ENCODE peak calls at places on chromosomes 2 and 18, in four cellular contexts. M is DMS79, I is fibroblast of the conjunctiva, T is lower lobe of right lung. H is an unnamed sample.

GRCh38 chr18:70468861-70469570 is 180.2 kb downstream of the SOCS6 start:
- DNase-seq in M (no peak), I (no peak), T (no peak), H (no peak)

GRCh38 chr2:100270381-100271146 is 51.7 kb downstream of the LONRF2 start:
- DNase-seq in T (no peak), M (no peak), I (no peak), H (no peak)

GRCh38 chr2:168607992-168608391 is 151.9 kb downstream of the CERS6 start:
- DNase-seq in M (no peak), I (peak), T (no peak), H (no peak)

GRCh38 chr2:160381425-160381951 is 112.1 kb downstream of the RBMS1 start:
- DNase-seq in M (no peak), I (no peak), T (no peak), H (no peak)

GRCh38 chr2:219073413-219074129 is 12.8 kb upstream of the IHH start:
- DNase-seq in I (peak), T (no peak), M (no peak), H (no peak)

GRCh38 chr2:30276455-30276911 is 45.1 kb downstream of the LBH start:
- DNase-seq in T (no peak), M (no peak), I (no peak), H (no peak)

GRCh38 chr18:66872277-66872676 is 268.4 kb upstream of the CDH19 start:
- DNase-seq in T (no peak), M (no peak), I (no peak), H (no peak)

GRCh38 chr2:207772081-207772843 is 2.6 kb upstream of the FZD5 start:
- DNase-seq in I (no peak), T (no peak), M (no peak), H (no peak)

GRCh38 chr18:67135981-67136380 is 380.5 kb downstream of the DSEL start:
- DNase-seq in T (no peak), M (no peak), I (no peak), H (no peak)

GRCh38 chr2:64943387-64944150 is 45.6 kb upstream of the SLC1A4 start:
- DNase-seq in M (no peak), I (peak), T (no peak), H (peak)

GRCh38 chr18:79489900-79490592 is 94.3 kb downstream of the NFATC1 start:
- DNase-seq in T (peak), I (no peak), M (no peak), H (peak)

GRCh38 chr18:9872823-9873222 is 12.9 kb upstream of the TXNDC2 start:
- DNase-seq in M (no peak), I (no peak), T (no peak), H (no peak)

GRCh38 chr18:32542221-32542798 is 71.6 kb upstream of the GAREM1 start:
- DNase-seq in T (no peak), M (peak), I (no peak), H (no peak)

GRCh38 chr2:227939271-227940027 is 68.0 kb downstream of the DAW1 start:
- DNase-seq in M (no peak), I (peak), T (no peak), H (no peak)

GRCh38 chr2:68722712-68723111 is 11.9 kb upstream of the ARHGAP25 start:
- DNase-seq in T (no peak), M (no peak), I (no peak), H (no peak)

GRCh38 chr2:53445376-53446072 is 322.1 kb upstream of the CHAC2 start:
- DNase-seq in M (no peak), T (no peak), I (no peak), H (no peak)

GRCh38 chr2:204715332-204715731 is 170.1 kb downstream of the PARD3B start:
- DNase-seq in M (no peak), T (no peak), I (no peak), H (no peak)

GRCh38 chr2:148664229-148664628 is 19.7 kb downstream of the EPC2 start:
- DNase-seq in M (no peak), T (no peak), I (no peak), H (no peak)

GRCh38 chr2:111209045-111209514 is 88.4 kb downstream of the BCL2L11 start:
- DNase-seq in M (no peak), T (no peak), I (no peak), H (no peak)

GRCh38 chr2:19818543-19818942 is 83.2 kb downstream of the TTC32 start:
- DNase-seq in I (no peak), T (no peak), M (no peak), H (no peak)

GRCh38 chr2:41116106-41116797 is 664.4 kb upstream of the SLC8A1 start:
- DNase-seq in M (no peak), T (no peak), I (no peak), H (no peak)